ENCODE peak calls at places on chromosome 4, in four cellular contexts. I is fibroblast of lung, T is IMR-90, B is DND-41. Y is an unnamed sample.

GRCh38 chr4:10529256-10529890 is 72.1 kb upstream of the ZNF518B start:
- DNase-seq in B (no peak), T (no peak), I (peak), Y (no peak)

GRCh38 chr4:182192511-182193181 is 50.6 kb upstream of the TENM3 start:
- DNase-seq in T (peak), I (peak), B (no peak), Y (no peak)

GRCh38 chr4:47744843-47745382 is 93.0 kb downstream of the CORIN start:
- DNase-seq in I (no peak), B (no peak), T (no peak), Y (no peak)

GRCh38 chr4:89427765-89428164 is 120.2 kb upstream of the GPRIN3 start:
- DNase-seq in I (no peak), T (no peak), B (no peak), Y (no peak)

GRCh38 chr4:7195546-7196282 is 3.4 kb downstream of the SORCS2 start:
- DNase-seq in T (no peak), I (peak), B (no peak), Y (no peak)

GRCh38 chr4:169407217-169407845 is 136.6 kb upstream of the SH3RF1 start:
- DNase-seq in T (peak), I (peak), B (no peak), Y (no peak)

GRCh38 chr4:158521490-158522111 is at the start of gene RXFP1:
- DNase-seq in B (no peak), I (no peak), T (no peak), Y (no peak)

GRCh38 chr4:5780831-5781480 is 70.0 kb downstream of the EVC start:
- DNase-seq in T (peak), B (no peak), I (peak), Y (no peak)

GRCh38 chr4:110059556-110060191 is 138.7 kb downstream of the ELOVL6 start:
- DNase-seq in T (peak), I (no peak), B (no peak), Y (no peak)

GRCh38 chr4:40924096-40924792 is 174.5 kb downstream of the NSUN7 start:
- DNase-seq in I (peak), T (peak), B (peak), Y (peak)

GRCh38 chr4:2755821-2756690 is at the start of gene TNIP2:
- DNase-seq in T (peak), I (peak), B (peak), Y (peak)

GRCh38 chr4:121794505-121795192 is 6.5 kb upstream of the EXOSC9 start:
- DNase-seq in I (peak), B (no peak), T (no peak), Y (no peak)

GRCh38 chr4:142358656-142359055 is 487.4 kb downstream of the INPP4B start:
- DNase-seq in B (no peak), T (no peak), I (no peak), Y (no peak)

GRCh38 chr4:142356797-142357196 is 489.3 kb downstream of the INPP4B start:
- DNase-seq in T (no peak), B (no peak), I (no peak), Y (no peak)

GRCh38 chr4:142363686-142364085 is 482.4 kb downstream of the INPP4B start:
- DNase-seq in I (no peak), B (no peak), T (no peak), Y (no peak)

GRCh38 chr4:142361981-142362380 is 484.1 kb downstream of the INPP4B start:
- DNase-seq in B (no peak), I (no peak), T (no peak), Y (no peak)

DNA sequence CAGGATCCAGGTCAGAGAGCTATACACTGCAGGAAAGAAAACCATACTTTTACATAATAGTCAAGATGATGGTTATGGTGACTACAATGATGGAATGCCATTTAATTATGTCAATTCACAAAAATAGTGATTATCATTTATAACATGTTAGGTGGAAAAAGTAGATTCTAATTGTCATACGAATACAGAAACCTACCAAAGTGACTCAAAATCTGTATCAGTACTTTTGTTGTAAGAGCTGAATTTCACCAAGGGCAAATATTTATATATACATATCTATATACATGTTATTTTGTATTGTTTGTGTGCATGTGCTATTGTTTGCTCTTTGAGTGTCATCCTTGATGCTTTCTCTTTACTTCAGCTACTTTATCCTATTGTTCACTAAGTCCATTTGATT is 485.4 kb downstream of the INPP4B start:
- DNase-seq in B (no peak), T (no peak), I (no peak), Y (no peak)
- H3K27ac ChIP-seq in B (no peak), T (no peak), I (no peak), Y (no peak)

DNA sequence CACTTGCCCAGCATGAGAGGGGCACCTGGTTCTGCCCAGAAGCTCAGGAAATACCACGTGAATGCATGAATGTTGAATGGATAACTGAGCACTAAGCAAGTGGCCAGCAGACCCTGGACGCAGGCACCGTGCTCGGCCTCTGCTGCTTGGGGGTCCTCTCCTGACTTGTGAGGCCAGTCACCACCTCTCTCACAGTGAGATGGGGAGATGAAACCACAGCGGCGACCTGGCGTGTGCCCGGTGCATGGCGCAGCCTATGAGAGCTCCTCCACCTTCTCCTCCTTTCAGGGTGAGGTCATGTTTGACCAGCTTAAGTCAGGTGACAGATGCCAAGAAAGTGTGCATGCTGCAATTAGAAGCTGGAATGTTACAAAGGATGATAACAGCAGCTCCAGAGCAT is 75.5 kb downstream of the HMX1 start:
- DNase-seq in B (no peak), T (no peak), I (no peak), Y (no peak)
- H2AFZ ChIP-seq in B (no peak), T (no peak), I (no peak), Y (no peak)

GRCh38 chr4:83618991-83619390 is 83.1 kb downstream of the GPAT3 start:
- DNase-seq in B (peak), T (peak), I (peak), Y (no peak)
- H3K27ac ChIP-seq in B (no peak), T (peak), I (peak), Y (no peak)

DNA sequence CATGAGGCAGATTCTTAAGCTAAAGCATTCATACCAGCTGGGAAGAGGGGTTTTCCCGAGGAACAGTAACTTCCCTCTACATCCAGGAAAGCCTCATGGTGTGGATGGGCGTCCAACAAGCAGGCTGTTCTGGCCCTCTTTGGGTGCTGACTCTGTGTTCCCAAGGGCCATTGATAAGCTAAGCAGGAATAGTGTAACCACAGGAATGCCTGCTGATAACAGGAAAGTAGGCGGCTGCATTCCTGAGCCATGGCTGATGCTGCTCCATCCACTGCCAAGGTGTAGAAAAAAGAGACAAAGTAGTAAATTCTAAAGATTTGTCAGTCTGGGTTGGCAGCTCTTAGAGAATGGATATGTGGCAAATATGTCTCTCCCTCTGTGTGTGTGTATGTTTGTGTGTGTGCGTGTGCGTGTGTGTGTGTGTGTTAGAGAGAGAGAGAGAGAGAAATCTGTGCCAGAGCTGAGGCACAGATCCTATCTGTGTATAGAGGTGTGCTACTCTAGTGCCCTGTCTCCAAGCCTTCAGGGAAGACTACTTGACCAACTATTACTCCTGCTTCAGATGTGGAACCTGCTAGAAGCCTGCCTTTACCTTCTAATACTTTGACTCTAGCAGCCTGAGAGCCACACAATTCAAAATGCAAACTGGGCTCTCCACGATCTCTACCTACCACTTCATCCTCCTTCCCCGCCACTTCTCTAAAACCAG is 353.1 kb upstream of the NR3C2 start:
- DNase-seq in B (no peak), I (peak), T (peak), Y (no peak)
- H2AFZ ChIP-seq in B (no peak), I (no peak), T (peak), Y (no peak)

DNA sequence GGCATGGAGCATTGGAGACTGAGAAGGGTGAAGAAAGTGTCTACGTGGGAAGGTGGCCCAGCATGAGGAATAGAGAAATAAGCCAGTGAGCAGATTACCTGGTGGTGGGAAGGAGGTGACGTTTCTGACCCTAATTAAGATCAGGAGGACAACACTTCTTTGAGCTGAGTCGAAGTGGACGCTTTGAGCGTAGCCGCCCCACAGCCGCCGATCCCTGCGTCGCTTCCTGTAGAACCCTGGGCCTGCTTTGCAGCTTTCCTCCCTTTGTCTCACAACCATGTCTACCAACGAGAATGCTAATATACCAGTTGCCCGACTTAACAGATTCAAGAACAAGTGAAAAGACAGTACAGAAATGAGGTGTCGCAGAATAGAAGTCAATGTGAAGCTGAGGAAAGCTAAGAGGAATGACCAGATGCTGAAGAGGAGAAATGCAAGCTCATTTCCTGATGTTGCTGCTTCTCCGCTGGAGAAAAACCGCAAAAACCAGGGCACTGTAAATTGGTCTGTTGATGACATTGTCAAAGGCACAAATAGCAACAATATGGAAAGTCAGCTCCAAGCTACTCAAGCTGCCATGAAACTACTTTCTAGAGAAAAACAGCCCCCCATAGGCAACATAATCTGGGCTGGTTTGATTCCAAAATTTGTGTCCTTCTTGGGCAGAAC is 6.4 kb upstream of the ANTXR2 start:
- DNase-seq in B (peak), I (no peak), T (no peak), Y (no peak)
- H3K27ac ChIP-seq in B (no peak), I (no peak), T (no peak), Y (no peak)

GRCh38 chr4:70892086-70892769 is 9.9 kb upstream of the MOB1B start:
- DNase-seq in B (no peak), T (no peak), I (no peak), Y (no peak)

GRCh38 chr4:70893790-70894189 is 8.4 kb upstream of the MOB1B start:
- DNase-seq in B (no peak), I (no peak), T (no peak), Y (no peak)

GRCh38 chr4:70895846-70896435 is 6.2 kb upstream of the MOB1B start:
- DNase-seq in T (no peak), I (no peak), B (no peak), Y (no peak)

GRCh38 chr4:70895405-70895804 is 6.8 kb upstream of the MOB1B start:
- DNase-seq in B (no peak), T (no peak), I (peak), Y (no peak)
- H2AFZ ChIP-seq in B (no peak), T (no peak), I (no peak), Y (peak)

GRCh38 chr4:101163936-101164335 is 183.4 kb downstream of the PPP3CA start:
- DNase-seq in T (peak), I (peak), B (no peak), Y (no peak)

GRCh38 chr4:101158136-101158485 is 189.2 kb downstream of the PPP3CA start:
- DNase-seq in I (peak), T (peak), B (no peak), Y (no peak)

GRCh38 chr4:101158507-101158906 is 188.8 kb downstream of the PPP3CA start:
- DNase-seq in I (no peak), B (no peak), T (no peak), Y (no peak)

GRCh38 chr4:101162990-101163380 is 184.3 kb downstream of the PPP3CA start:
- DNase-seq in T (no peak), I (no peak), B (no peak), Y (no peak)

DNA sequence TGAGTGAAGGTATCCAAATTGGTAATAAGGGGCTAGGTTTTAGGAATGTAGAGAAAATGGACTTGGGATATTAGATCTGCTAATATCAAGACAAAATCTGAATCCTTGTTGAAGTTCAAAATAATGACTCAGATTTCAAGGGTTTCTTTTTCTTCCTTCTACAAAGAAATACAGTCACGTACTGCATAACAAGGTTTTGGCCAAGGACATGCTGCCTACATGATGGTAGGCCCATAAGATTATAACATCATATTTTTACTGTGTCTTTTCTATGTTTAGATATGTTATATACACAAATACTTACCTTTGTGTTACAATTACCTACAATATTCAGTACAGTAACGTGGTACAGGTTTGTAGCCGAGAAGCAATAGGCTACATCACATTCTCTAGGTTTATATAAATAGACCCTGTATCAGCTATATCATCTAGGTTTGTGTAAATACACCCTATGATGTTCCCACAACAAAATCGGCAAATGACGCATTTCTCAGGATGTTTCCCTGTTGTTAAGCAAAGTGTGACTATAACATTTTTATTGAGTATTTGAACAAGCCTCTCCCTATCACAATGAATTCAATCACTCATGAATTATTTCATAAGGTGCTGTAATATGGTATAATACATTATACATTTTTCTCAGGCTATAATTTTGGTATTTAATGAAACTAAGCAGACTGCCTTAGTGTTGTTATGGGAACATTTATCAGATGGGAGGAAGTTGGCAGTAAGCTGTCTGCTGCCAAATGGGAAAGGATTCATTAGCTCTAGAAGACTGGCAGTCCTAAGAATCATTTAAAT is 186.3 kb downstream of the PPP3CA start:
- DNase-seq in T (no peak), B (no peak), I (no peak), Y (no peak)
- H3K27ac ChIP-seq in T (no peak), B (no peak), I (no peak), Y (no peak)

GRCh38 chr4:145180298-145181090 is at the start of gene OTUD4:
- DNase-seq in B (peak), I (peak), T (peak), Y (peak)

GRCh38 chr4:145183581-145183980 is 3.2 kb upstream of the OTUD4 start:
- DNase-seq in T (no peak), B (no peak), I (no peak), Y (no peak)

GRCh38 chr4:145183023-145183422 is 2.6 kb upstream of the OTUD4 start:
- DNase-seq in I (no peak), T (peak), B (no peak), Y (no peak)

GRCh38 chr4:145181091-145181501 is 707 bp upstream of the OTUD4 start:
- DNase-seq in T (no peak), I (no peak), B (no peak), Y (no peak)

GRCh38 chr4:145182212-145182611 is 1.8 kb upstream of the OTUD4 start:
- DNase-seq in B (no peak), I (no peak), T (no peak), Y (no peak)
- H2AFZ ChIP-seq in B (no peak), I (no peak), T (no peak), Y (no peak)

Y was measured in neuronal stem cell.